ENCODE peak calls at places on chromosome X, in eight cellular contexts. Z is testis, X is GM12892, W is esophagus squamous epithelium, V is heart left ventricle, P is IMR-90, O is NB4, B is uterus. Q is an unnamed sample.

GRCh38 chrX:21883258-21883657 is 27.5 kb downstream of the YY2 start:
- DNase-seq in Z (peak), X (no peak), W (no peak), V (no peak), P (no peak), O (no peak), B (no peak), Q (no peak)

GRCh38 chrX:22135171-22135711 is 103.1 kb downstream of the PHEX start:
- DNase-seq in Z (no peak), X (no peak), W (no peak), V (no peak), P (peak), O (no peak), B (no peak), Q (no peak)

GRCh38 chrX:16695079-16695676 is 17.3 kb downstream of the CTPS2 start:
- DNase-seq in Z (peak), X (peak), W (no peak), V (peak), P (peak), O (peak), B (peak), Q (no peak)

GRCh38 chrX:123685273-123685672 is 47.6 kb downstream of the THOC2 start:
- DNase-seq in Z (no peak), X (no peak), W (no peak), V (no peak), P (no peak), O (peak), B (no peak), Q (no peak)

GRCh38 chrX:111823068-111823467 is 52.9 kb upstream of the TRPC5OS start:
- DNase-seq in Z (peak), X (no peak), W (no peak), V (no peak), P (peak), O (peak), B (no peak), Q (no peak)

GRCh38 chrX:9566150-9566621 is 101.3 kb downstream of the TBL1X start:
- DNase-seq in Z (peak), X (no peak), W (no peak), V (peak), P (peak), O (no peak), B (peak), Q (no peak)

GRCh38 chrX:139025822-139026221 is 314.3 kb upstream of the FGF13 start:
- DNase-seq in Z (no peak), X (no peak), W (no peak), V (no peak), P (no peak), O (no peak), B (no peak), Q (no peak)

GRCh38 chrX:74132265-74132664 is 171.7 kb upstream of the ZCCHC13 start:
- DNase-seq in Z (no peak), X (no peak), W (no peak), V (no peak), P (no peak), O (no peak), B (no peak), Q (no peak)

GRCh38 chrX:42604302-42604701 is 173.7 kb downstream of the PPP1R2C start:
- DNase-seq in Z (no peak), X (no peak), W (no peak), V (no peak), P (no peak), O (no peak), B (no peak), Q (no peak)

GRCh38 chrX:47581731-47582647 is at the start of gene TIMP1:
- DNase-seq in Z (peak), X (peak), W (peak), V (peak), P (peak), O (peak), B (peak), Q (no peak)
- TF ChIP-seq POLR2A in Z (no peak), X (peak), W (no peak), V (no peak), P (peak), O (peak), B (peak), Q (no peak)

GRCh38 chrX:49002091-49002935 is at the start of gene GRIPAP1:
- DNase-seq in Z (peak), X (peak), W (peak), V (peak), P (peak), O (peak), B (peak), Q (no peak)
- TF ChIP-seq POLR2A in Z (peak), X (peak), W (no peak), V (no peak), P (peak), O (peak), B (no peak), Q (peak)

DNA sequence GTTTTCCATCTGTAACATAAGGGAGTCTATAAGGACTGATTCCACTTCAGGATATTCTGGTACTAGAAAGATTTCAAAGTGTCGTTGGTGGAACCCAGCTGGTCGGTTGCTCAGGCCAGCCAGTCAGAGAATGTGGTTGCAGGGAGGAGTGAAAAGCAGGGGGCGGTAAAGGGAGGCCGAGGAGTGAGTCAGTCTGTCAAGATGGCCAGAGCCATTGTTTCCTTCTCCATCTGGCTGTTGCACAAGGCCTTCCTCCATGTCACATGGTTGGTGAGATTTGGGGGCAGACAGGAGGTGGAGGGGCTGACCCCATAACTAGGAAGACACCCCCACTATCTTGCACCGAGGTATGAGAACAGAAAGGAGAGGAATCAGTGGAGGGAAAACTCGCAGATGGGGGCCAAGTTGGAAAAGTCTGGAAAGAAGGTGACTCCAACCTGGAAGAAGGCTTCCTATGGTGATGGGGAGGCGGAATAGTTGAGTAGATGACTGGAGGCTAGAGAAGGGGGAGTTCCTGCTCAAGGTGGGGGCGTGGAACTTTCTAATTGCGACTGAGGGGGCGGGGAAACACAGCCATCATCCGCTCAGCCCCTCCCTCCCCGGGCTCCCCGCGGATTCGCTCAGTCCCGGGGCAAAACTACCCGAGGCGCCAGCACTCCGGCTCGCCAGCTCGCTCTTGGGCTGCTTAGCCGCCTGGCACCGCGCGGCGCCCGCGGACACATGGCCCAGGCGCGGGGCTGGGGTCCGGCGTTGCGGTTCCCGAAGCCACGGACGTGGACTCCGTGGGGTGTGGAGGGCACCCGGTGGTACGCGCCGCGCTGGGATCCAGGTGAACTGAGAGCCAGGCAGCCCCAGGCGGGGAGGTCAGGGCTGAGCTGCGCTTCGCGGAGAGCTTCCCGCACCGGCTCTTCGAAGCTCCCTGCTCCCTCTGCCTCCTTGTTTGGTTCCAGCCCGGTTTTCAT is 38.5 kb downstream of the STARD8 start:
- DNase-seq in Z (no peak), X (no peak), W (peak), V (peak), P (peak), O (peak), B (peak), Q (no peak)
- TF ChIP-seq POLR2A in Z (no peak), X (no peak), W (no peak), V (no peak), P (no peak), O (peak), B (no peak), Q (no peak)

DNA sequence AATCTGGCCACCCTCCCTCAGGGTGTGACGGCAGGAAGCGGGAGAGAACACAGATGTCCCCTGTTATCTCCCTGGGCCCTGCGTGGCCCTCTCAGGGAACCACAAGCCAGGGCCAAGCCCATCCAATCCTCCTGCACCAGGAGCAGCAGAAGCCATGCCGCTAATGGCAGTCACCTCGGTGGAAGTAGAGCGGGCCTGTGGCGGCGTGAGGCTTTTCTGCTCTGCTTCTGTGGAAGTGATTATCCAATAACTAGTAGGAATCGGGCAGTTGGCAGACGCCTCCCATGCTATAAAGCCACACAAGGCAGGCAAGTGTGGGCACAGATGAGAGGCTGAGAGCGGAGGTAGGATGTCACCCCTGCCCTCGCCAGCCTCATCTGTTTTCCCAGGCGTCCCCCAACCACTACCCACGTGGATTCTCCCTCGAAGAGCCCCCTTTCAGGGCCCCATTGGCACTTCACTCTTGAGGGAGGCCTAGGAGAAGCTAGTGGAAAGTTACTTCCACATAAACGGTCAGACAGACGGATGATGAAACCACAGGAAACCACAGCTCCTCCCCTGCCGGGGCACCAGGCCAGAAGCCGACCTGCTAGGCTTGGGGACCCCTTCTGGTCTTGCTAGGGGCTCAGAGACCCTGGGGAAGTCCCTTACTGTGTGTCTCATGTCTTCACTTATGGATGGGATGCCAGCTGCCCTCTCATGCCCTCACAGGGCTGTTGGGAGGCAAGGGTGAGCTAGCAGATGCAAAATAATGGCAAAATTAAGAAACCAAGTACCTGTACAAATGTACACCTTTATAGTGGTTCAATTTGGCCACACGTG is 18.8 kb upstream of the TMSB4X start:
- DNase-seq in Z (no peak), X (no peak), W (peak), V (peak), P (peak), O (peak), B (peak), Q (no peak)
- TF ChIP-seq POLR2A in Z (no peak), X (peak), W (no peak), V (no peak), P (no peak), O (peak), B (no peak), Q (no peak)

Q was measured in vagina.